ENCODE peak calls at places on chromosomes 1 and 21, in four cellular contexts. Z, L, Q and Y are unnamed samples. For H3K4me1, the result is how much of the 10 kb centered on the place peaks cover.

GRCh38 chr1:193819376-193819775 is 633.0 kb upstream of the B3GALT2 start:
- DNase-seq in L (no peak), Z (no peak), Q (no peak), Y (no peak)

GRCh38 chr21:40680311-40680710 is 166.6 kb downstream of the DSCAM start:
- DNase-seq in L (no peak), Z (no peak), Q (no peak), Y (no peak)

GRCh38 chr1:117143856-117144255 is 22.3 kb upstream of the TRIM45 start:
- DNase-seq in L (no peak), Z (no peak), Q (no peak), Y (no peak)

GRCh38 chr21:35212393-35213127 is 163.5 kb upstream of the RUNX1 start:
- DNase-seq in Q (peak), L (peak), Z (no peak), Y (no peak)

GRCh38 chr1:16398371-16398953 is 31.4 kb downstream of the SZRD1 start:
- DNase-seq in Z (no peak), L (no peak), Q (no peak), Y (no peak)

GRCh38 chr1:46512792-46513190 is 23.2 kb downstream of the DMBX1 start:
- DNase-seq in Q (no peak), L (no peak), Z (no peak), Y (peak)

GRCh38 chr1:77536813-77537212 is 145.6 kb downstream of the ZZZ3 start:
- DNase-seq in Z (no peak), Q (peak), L (peak), Y (no peak)

GRCh38 chr1:234998174-234998741 is 130.4 kb downstream of the TOMM20 start:
- DNase-seq in Q (peak), L (no peak), Z (peak), Y (peak)

GRCh38 chr1:18583326-18583941 is 47.2 kb upstream of the PAX7 start:
- DNase-seq in Z (peak), L (no peak), Q (no peak), Y (no peak)

GRCh38 chr1:226417350-226417749 is 9.5 kb upstream of the PARP1 start:
- DNase-seq in Q (no peak), L (no peak), Z (no peak), Y (no peak)

GRCh38 chr1:174788981-174789380 is 210.8 kb upstream of the CACYBP start:
- DNase-seq in Z (no peak), Q (peak), L (peak), Y (no peak)

GRCh38 chr21:39168800-39169199 is 14.5 kb downstream of the PSMG1 start:
- DNase-seq in L (no peak), Z (no peak), Q (no peak), Y (no peak)

GRCh38 chr1:53378932-53379661 is 51.2 kb upstream of the LRP8 start:
- DNase-seq in Z (peak), Q (no peak), L (no peak), Y (no peak)

GRCh38 chr21:43645987-43646386 is 13.3 kb downstream of the HSF2BP start:
- DNase-seq in L (no peak), Z (no peak), Q (no peak), Y (no peak)

GRCh38 chr1:22540311-22540710 is 23.0 kb upstream of the EPHA8 start:
- DNase-seq in Z (no peak), L (no peak), Q (no peak), Y (no peak)

GRCh38 chr1:248906741-248907661 is 966 bp downstream of the PGBD2 start:
- DNase-seq in Z (no peak), Q (peak), L (peak), Y (peak)

GRCh38 chr1:2135425-2135824 is 59.1 kb downstream of the FAAP20 start:
- DNase-seq in L (peak), Z (peak), Q (peak), Y (no peak)

GRCh38 chr1:178540204-178540603 is 27.3 kb downstream of the TEX35 start:
- DNase-seq in L (peak), Z (no peak), Q (no peak), Y (no peak)

GRCh38 chr1:183021405-183022201 is 1.6 kb upstream of the LAMC1 start:
- DNase-seq in Q (no peak), Z (no peak), L (no peak), Y (no peak)

GRCh38 chr1:172121071-172121717 is 279.9 kb downstream of the DNM3 start:
- DNase-seq in Q (no peak), L (no peak), Z (no peak), Y (no peak)

GRCh38 chr1:154306151-154306550 is 14.7 kb upstream of the AQP10 start:
- DNase-seq in Q (no peak), Z (no peak), L (peak), Y (no peak)

GRCh38 chr21:31161157-31161556 is 122.9 kb upstream of the KRTAP19-8 start:
- DNase-seq in Q (peak), L (peak), Z (no peak), Y (peak)

GRCh38 chr21:46100426-46100825 is 2.5 kb downstream of the COL6A2 start:
- DNase-seq in Z (no peak), Q (no peak), L (peak), Y (no peak)

GRCh38 chr1:19113362-19114092 is 96.5 kb downstream of the UBR4 start:
- DNase-seq in L (peak), Q (peak), Z (no peak), Y (peak)

GRCh38 chr1:9239622-9240401 is 5.2 kb downstream of the H6PD start:
- DNase-seq in L (peak), Z (peak), Q (peak), Y (no peak)

GRCh38 chr1:30419831-30420230 is 303.6 kb downstream of the MATN1 start:
- DNase-seq in Z (no peak), Q (no peak), L (no peak), Y (no peak)

GRCh38 chr1:31196685-31197084 is 43.0 kb downstream of the NKAIN1 start:
- DNase-seq in Z (no peak), L (peak), Q (peak), Y (no peak)

GRCh38 chr1:201610806-201611205 is 71.9 kb downstream of the NAV1 start:
- DNase-seq in Q (no peak), Z (no peak), L (no peak), Y (no peak)

GRCh38 chr21:26966360-26966977 is 419 bp downstream of the ADAMTS5 start:
- DNase-seq in Z (peak), L (peak), Q (no peak), Y (no peak)

GRCh38 chr21:45202889-45203288 is 84.8 kb downstream of the POFUT2 start:
- DNase-seq in L (no peak), Q (no peak), Z (no peak), Y (no peak)

GRCh38 chr1:183753464-183753891 is 51.4 kb upstream of the RGL1 start:
- DNase-seq in Q (peak), Z (no peak), L (no peak), Y (no peak)

GRCh38 chr1:198530964-198531363 is 9.5 kb downstream of the ATP6V1G3 start:
- DNase-seq in Z (no peak), Q (no peak), L (no peak), Y (no peak)

GRCh38 chr1:209652873-209653401 is 712 bp upstream of the LAMB3 start:
- DNase-seq in Q (peak), L (peak), Z (peak), Y (peak)

GRCh38 chr1:22916469-22916817 is 56.2 kb downstream of the LACTBL1 start:
- DNase-seq in L (no peak), Z (no peak), Q (no peak), Y (no peak)

GRCh38 chr1:9718006-9718680 is 66.6 kb downstream of the PIK3CD start:
- DNase-seq in L (no peak), Z (no peak), Q (no peak), Y (no peak)

GRCh38 chr1:117312453-117313138 is 54.7 kb upstream of the MAN1A2 start:
- DNase-seq in L (peak), Z (no peak), Q (peak), Y (no peak)

GRCh38 chr1:232306269-232306911 is 323.5 kb downstream of the SIPA1L2 start:
- DNase-seq in Z (peak), L (no peak), Q (no peak), Y (peak)

DNA sequence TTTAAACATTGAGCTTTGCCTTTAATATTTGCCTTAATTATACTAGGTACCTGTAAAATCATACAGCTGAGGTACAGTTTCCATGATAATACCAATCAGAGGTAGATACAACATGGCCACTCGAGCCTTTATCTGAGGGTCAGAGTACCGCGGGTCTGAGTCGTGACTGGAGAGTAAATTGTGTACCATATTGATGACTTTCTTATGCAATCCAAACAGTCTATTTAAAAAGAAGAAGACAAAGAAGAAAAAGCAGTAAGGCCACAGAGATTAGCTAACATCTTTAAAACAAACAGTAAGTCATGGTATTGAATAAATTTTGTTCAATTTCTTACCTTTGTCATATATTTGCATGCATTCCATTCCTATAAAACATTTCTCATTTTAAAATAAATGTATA is 68.1 kb upstream of the ANGPTL3 start:
- DNase-seq in L (no peak), Q (no peak), Z (no peak), Y (no peak)
- H3K4me1 ChIP-seq in L (under half), Q (under half), Z (under half), Y (under half)

GRCh38 chr1:20660363-20661234 is 570 bp downstream of the DDOST start:
- DNase-seq in L (no peak), Q (no peak), Z (no peak), Y (no peak)
- H3K4me1 ChIP-seq in L (under half), Q (under half), Z (under half), Y (under half)

DNA sequence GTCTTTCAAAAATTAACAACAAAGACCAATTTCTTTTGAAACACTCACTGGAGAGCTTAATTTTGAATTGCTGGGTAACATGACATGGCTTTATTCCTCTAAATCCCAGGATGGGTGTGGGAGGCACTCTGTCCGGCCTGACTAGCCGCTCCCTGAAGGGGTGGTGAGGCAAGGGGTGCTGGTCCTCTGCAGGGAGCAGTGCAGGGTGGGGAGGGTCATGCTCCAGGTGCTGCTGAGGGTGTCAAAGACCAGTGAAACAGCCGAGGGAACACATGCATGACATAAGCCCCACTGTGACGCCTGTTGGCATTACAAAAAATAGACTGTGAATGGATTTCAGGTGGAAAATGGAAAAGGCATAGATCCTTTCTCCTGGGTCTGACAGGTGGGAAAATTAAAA is 223.7 kb downstream of the VAV3 start:
- DNase-seq in L (no peak), Q (no peak), Z (no peak), Y (no peak)
- H3K4me1 ChIP-seq in L (under half), Q (under half), Z (under half), Y (under half)

DNA sequence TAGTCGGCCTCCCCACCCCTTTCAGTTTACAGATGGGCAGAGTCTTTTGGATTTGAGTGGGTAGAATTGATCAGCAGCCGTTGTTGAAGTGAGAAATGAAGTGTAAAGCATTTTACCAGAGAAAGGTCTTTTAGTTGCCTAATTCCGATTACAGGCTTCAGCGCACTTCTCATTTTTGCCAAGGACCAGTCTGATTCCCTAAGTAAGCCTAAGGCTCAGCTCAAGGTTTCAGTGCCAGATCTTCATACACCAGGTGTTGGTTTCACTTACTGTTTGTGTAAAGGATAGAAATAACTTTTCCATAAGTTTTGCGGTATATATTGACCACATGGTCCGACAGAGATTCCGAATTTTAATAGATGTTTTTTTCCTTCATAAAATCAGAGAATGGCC is 83.9 kb upstream of the BMP8A start:
- DNase-seq in Q (no peak), L (no peak), Z (no peak), Y (no peak)
- H3K4me1 ChIP-seq in Q (half or more), L (under half), Z (under half), Y (under half)

DNA sequence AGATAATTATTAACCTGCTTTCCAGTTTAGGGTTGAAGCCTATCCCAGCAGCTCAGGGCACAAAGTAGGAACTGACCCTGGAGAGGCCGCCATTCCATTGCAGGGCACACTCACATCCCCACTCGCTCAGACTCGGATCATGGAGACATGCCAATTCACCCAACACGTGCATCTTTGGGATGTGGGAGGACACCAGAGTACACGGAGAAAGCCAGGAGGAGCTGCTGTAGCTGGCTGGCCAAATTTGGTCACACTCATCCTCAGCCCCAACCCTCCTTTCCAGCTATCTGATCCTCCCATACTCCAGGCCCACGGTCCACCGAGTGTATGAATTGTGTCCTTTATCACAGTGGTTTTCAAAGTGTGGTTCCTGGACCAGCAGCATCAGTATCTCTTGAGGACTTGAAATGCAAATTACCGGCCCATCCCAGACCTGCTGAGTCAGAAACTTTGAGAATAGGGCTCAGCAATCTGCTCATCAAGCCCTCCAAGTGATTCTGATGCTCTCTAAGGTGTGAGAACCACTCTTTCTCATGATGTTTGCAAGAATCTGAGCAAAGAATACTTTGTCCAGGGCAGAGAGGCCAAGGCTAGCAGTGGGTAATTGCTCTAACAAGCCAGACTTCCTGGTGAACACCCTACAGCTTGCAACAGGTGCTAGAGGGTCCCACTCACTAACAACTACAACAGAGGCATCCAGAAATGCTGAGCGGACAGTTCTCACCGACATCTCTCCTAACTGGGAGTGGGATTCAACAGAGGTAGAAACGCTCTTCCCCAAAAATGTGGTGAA is 26.3 kb downstream of the IER5 start:
- DNase-seq in Q (no peak), L (no peak), Z (no peak), Y (no peak)
- H3K4me1 ChIP-seq in Q (half or more), L (under half), Z (under half), Y (under half)

GRCh38 chr1:26360807-26361604 is 7.1 kb upstream of the CRYBG2 start:
- DNase-seq in Z (no peak), Q (no peak), L (no peak), Y (no peak)

GRCh38 chr1:26361605-26362122 is 7.7 kb upstream of the CRYBG2 start:
- DNase-seq in Z (no peak), Q (no peak), L (no peak), Y (no peak)

GRCh38 chr1:26358411-26359384 is 4.8 kb upstream of the CRYBG2 start:
- DNase-seq in Q (peak), L (no peak), Z (no peak), Y (peak)

GRCh38 chr1:26362331-26362730 is 8.4 kb upstream of the CRYBG2 start:
- DNase-seq in Z (no peak), L (no peak), Q (no peak), Y (no peak)

DNA sequence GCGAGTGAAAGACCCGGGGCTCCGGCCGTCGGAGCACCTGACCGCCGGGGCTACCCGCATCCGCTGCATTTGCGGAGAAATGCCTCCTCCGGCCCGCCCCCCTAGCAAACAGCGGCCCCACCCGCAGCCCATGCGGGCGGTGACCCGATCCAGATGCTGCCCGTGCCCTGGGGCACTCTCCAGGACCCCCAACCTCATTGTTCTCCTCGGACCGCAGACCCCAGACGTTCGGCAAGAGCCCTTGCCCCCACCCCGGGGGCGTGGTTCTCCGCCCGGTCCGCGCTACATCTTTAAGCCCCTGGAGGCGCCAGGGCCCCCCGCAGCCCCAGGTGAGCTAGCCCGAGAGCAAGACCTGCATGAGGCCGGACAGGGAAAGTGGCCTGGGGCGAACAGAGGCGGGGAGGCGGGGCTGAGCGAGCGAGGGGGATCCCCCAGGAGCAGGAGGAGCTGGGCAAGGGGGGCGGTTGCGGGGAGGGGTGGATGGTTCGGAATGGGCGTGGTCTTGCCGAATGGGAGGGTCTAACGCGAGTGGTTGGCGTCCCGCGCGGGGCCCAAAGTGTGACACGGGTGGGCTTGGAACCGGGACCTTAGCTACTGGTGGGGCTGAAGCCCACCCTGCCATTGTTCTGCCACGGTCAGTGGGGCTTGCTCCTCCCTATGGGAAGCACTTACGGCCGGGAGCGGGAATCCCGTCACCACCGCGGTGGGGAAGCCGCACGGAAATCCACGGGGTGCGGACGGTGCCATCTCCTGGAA is 6.3 kb upstream of the CRYBG2 start:
- DNase-seq in L (no peak), Z (no peak), Q (no peak), Y (peak)
- H3K4me1 ChIP-seq in L (under half), Z (under half), Q (under half), Y (under half)

GRCh38 chr1:12552951-12553921 is 64.8 kb downstream of the DHRS3 start:
- DNase-seq in Q (no peak), Z (no peak), L (no peak), Y (peak)
- H3K4me1 ChIP-seq in Q (under half), Z (under half), L (under half), Y (under half)